ENCODE peak calls at places on chromosomes 2 and 18, in ten cellular contexts. H is right atrium auricular region, J is lower lobe of right lung, Z is body of pancreas, O is IMR-90, M is Peyer's patch, S is HAP-1, B is right cardiac atrium, Q is heart left ventricle, F is SJCRH30. D is an unnamed sample.

GRCh38 chr2:168180914-168181313 is 66.5 kb downstream of the STK39 start:
- DNase-seq in S (peak; percentile 95), Z (no peak), H (no peak), F (no peak), J (no peak), M (no peak), O (no peak), Q (no peak), B (no peak), D (no peak)

GRCh38 chr2:28155627-28156026 is 237.0 kb upstream of the FOSL2 start:
- DNase-seq in H (no peak), F (peak; percentile 54), M (no peak), B (no peak), Q (no peak), O (no peak), Z (no peak), J (no peak), S (no peak), D (peak; percentile 62)

GRCh38 chr2:162382283-162382682 is 38.4 kb downstream of the GCA start:
- DNase-seq in S (no peak), H (no peak), Z (no peak), M (no peak), B (no peak), J (no peak), O (no peak), Q (no peak), F (no peak), D (no peak)

GRCh38 chr2:163717993-163718680 is 17.7 kb downstream of the FIGN start:
- DNase-seq in O (no peak), J (no peak), Q (no peak), Z (no peak), M (no peak), F (peak; percentile 48), H (no peak), B (peak; percentile 40), S (no peak), D (no peak)

GRCh38 chr18:63951302-63951705 is 2.2 kb downstream of the HMSD start:
- DNase-seq in H (no peak), Q (no peak), J (no peak), O (peak; percentile 34), B (no peak), S (no peak), F (no peak), M (no peak), Z (no peak), D (no peak)

GRCh38 chr2:235861383-235861782 is 306.8 kb downstream of the GBX2 start:
- DNase-seq in J (no peak), B (no peak), O (no peak), H (no peak), Z (no peak), S (no peak), F (no peak), Q (no peak), M (no peak), D (no peak)

GRCh38 chr2:1553671-1554295 is 140.5 kb downstream of the TPO start:
- DNase-seq in S (no peak), M (no peak), B (no peak), J (no peak), F (no peak), H (no peak), Z (no peak), Q (no peak), O (peak; percentile 88), D (no peak)

GRCh38 chr2:30509716-30510115 is 62.7 kb downstream of the LCLAT1 start:
- DNase-seq in F (peak; percentile 22), S (no peak), Z (no peak), B (no peak), M (no peak), Q (no peak), O (no peak), J (no peak), H (no peak), D (no peak)

GRCh38 chr2:167964650-167965404 is 282.6 kb downstream of the STK39 start:
- DNase-seq in Z (no peak), B (no peak), Q (no peak), J (no peak), S (no peak), H (no peak), F (no peak), M (no peak), O (peak; percentile 18), D (no peak)

GRCh38 chr2:8529706-8530277 is 152.1 kb upstream of the ID2 start:
- DNase-seq in S (no peak), J (no peak), F (no peak), B (no peak), O (no peak), H (no peak), Q (no peak), Z (no peak), M (no peak), D (no peak)

GRCh38 chr18:33421225-33421624 is 19.3 kb downstream of the CCDC178 start:
- DNase-seq in O (no peak), Z (no peak), H (no peak), S (no peak), Q (no peak), M (no peak), F (no peak), B (no peak), J (no peak), D (no peak)

GRCh38 chr2:235940330-235940729 is 227.9 kb downstream of the GBX2 start:
- DNase-seq in F (peak; percentile 69), M (no peak), S (no peak), Z (no peak), H (peak; percentile 68), Q (peak; percentile 42), J (no peak), O (peak; percentile 97), B (peak; percentile 64), D (no peak)

GRCh38 chr2:181430406-181431199 is 26.6 kb upstream of the ITGA4 start:
- DNase-seq in B (no peak), O (peak; percentile 2), S (peak; percentile 28), H (no peak), F (no peak), M (no peak), Q (no peak), J (no peak), Z (no peak), D (no peak)

GRCh38 chr18:10928971-10929373 is 220.4 kb downstream of the PIEZO2 start:
- DNase-seq in M (no peak), F (peak; percentile 24), Q (no peak), B (no peak), J (no peak), S (no peak), H (no peak), Z (no peak), O (peak; percentile 97), D (no peak)

GRCh38 chr18:70181015-70181414 is 24.5 kb downstream of the RTTN start:
- DNase-seq in M (no peak), F (no peak), Z (no peak), B (no peak), O (peak; percentile 80), S (no peak), J (no peak), H (no peak), Q (no peak), D (no peak)

GRCh38 chr2:68290825-68291224 is 28.9 kb downstream of the CNRIP1 start:
- DNase-seq in Q (no peak), J (no peak), S (no peak), O (no peak), M (no peak), B (no peak), F (no peak), H (no peak), Z (no peak), D (no peak)

GRCh38 chr2:238020816-238021215 is 40.0 kb upstream of the SCLY start:
- DNase-seq in Z (no peak), F (no peak), B (no peak), O (no peak), S (no peak), H (no peak), M (no peak), J (no peak), Q (no peak), D (no peak)

GRCh38 chr2:176079851-176080539 is 3.8 kb downstream of the EVX2 start:
- DNase-seq in F (no peak), B (peak; percentile 62), J (no peak), Q (no peak), O (peak; percentile 30), H (peak; percentile 54), M (no peak), S (peak; percentile 80), Z (no peak), D (peak; percentile 86)
- H3K27me3 ChIP-seq in F (no peaks in the 10 kb centered on the region), B (peaks cover 9% of the 10 kb centered on the region), J (peaks cover 97% of the 10 kb centered on the region), Q (peaks cover 98% of the 10 kb centered on the region), O (peaks cover 85% of the 10 kb centered on the region), H (peaks cover 80% of the 10 kb centered on the region), M (no peaks in the 10 kb centered on the region), S (peaks cover 91% of the 10 kb centered on the region), Z (no peaks in the 10 kb centered on the region), D (peaks cover 79% of the 10 kb centered on the region)

GRCh38 chr2:222298311-222299150 is at the start of gene PAX3:
- DNase-seq in F (peak; percentile 100), M (no peak), J (no peak), H (peak; percentile 56), Z (no peak), B (no peak), O (no peak), Q (no peak), S (no peak), D (no peak)
- H3K27me3 ChIP-seq in F (no peaks in the 10 kb centered on the region), M (no peaks in the 10 kb centered on the region), J (peaks cover 100% of the 10 kb centered on the region), H (peaks cover 87% of the 10 kb centered on the region), Z (no peaks in the 10 kb centered on the region), B (no peaks in the 10 kb centered on the region), O (peaks cover 98% of the 10 kb centered on the region), Q (peaks cover 99% of the 10 kb centered on the region), S (no peaks in the 10 kb centered on the region), D (peaks cover 40% of the 10 kb centered on the region)

DNA sequence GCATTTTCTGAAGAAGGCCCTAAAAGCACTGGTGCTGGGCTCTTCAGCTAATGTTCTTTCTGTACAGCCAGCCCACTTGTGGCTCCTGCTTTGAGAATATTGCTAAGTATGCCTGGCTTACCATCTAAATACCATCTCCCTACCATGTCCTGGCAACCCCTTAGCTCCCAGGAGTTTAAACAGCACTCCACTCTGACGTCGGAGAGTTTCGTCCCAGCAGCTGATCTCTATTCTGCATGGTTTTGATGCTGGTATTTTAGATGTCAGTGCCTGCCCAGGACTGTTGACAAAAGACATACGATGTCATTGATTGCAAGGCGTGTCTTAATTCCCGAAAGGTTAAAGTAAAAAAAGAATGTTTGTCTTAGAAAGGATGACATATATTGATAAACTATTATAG is 47.0 kb upstream of the AFF3 start:
- DNase-seq in F (no peak), M (no peak), S (no peak), H (no peak), J (no peak), B (no peak), Q (no peak), Z (no peak), O (no peak), D (no peak)
- H3K27me3 ChIP-seq in F (no peaks in the 10 kb centered on the region), M (no peaks in the 10 kb centered on the region), S (no peaks in the 10 kb centered on the region), H (no peaks in the 10 kb centered on the region), J (no peaks in the 10 kb centered on the region), B (no peaks in the 10 kb centered on the region), Q (no peaks in the 10 kb centered on the region), Z (no peaks in the 10 kb centered on the region), O (peaks cover 2% of the 10 kb centered on the region), D (no peaks in the 10 kb centered on the region)

DNA sequence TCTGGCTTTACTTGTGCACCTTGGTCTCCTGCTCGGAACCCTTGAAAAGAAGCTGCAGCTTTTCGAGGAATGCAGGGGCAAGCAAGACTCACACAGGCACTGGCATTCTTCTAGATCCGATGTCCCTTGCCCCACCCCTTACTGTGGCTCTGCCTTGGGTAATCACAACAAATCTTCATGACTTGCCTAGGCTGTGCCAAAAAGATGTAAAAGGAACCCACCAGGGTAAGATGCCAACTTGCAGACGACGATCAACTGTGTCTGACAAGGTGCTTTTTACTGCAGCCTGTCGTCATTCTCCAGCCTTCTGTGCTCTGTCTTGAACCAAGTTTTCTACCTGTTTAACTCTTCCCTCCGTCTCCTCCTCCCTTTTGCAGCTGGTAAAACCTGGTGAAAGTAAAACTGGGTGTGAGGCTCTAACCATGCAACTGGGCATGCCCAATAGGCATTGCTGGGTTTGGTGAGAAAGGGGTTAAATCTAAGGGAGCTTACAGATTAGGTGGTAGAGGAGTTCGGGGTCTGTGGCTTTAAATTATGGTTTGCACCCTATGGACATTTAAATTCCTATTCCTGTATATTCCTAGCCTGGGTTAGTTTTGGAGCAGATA is 920 bp upstream of the NRXN1 start:
- DNase-seq in H (no peak), S (no peak), M (no peak), J (no peak), Q (no peak), O (no peak), F (no peak), B (no peak), Z (no peak), D (no peak)
- H3K27me3 ChIP-seq in H (no peaks in the 10 kb centered on the region), S (peaks cover 6% of the 10 kb centered on the region), M (no peaks in the 10 kb centered on the region), J (peaks cover 8% of the 10 kb centered on the region), Q (peaks cover 21% of the 10 kb centered on the region), O (peaks cover 6% of the 10 kb centered on the region), F (peaks cover 6% of the 10 kb centered on the region), B (peaks cover 3% of the 10 kb centered on the region), Z (no peaks in the 10 kb centered on the region), D (no peaks in the 10 kb centered on the region)